ENCODE peak calls at places on chromosomes 16 and 17, in ten cellular contexts. J, A, G, K, L, N, W, M, U and F are unnamed samples.

GRCh38 chr17:32907583-32907982 is 20.4 kb upstream of the TMEM98 start:
- DNase-seq in W (no peak), K (no peak), U (no peak), G (no peak), J (no peak), A (peak), M (no peak), L (no peak), N (no peak), F (no peak)

GRCh38 chr17:67452681-67453554 is 75.8 kb downstream of the PITPNC1 start:
- DNase-seq in G (peak), A (no peak), J (no peak), M (no peak), U (no peak), L (peak), W (no peak), N (peak), K (no peak), F (no peak)

GRCh38 chr17:31541559-31541958 is 150.1 kb downstream of the RAB11FIP4 start:
- DNase-seq in J (no peak), M (no peak), A (no peak), N (no peak), G (no peak), L (no peak), K (peak), U (no peak), W (no peak), F (no peak)

GRCh38 chr17:49217651-49218413 is 7.3 kb downstream of the ABI3 start:
- DNase-seq in N (peak), J (peak), U (no peak), M (no peak), L (peak), W (peak), G (no peak), A (no peak), K (no peak), F (peak)

GRCh38 chr16:12796498-12796897 is 7.2 kb downstream of the CPPED1 start:
- DNase-seq in M (no peak), W (no peak), U (no peak), L (no peak), J (no peak), A (no peak), N (no peak), G (no peak), K (no peak), F (no peak)

GRCh38 chr16:49019826-49020401 is 261.7 kb downstream of the CBLN1 start:
- DNase-seq in A (no peak), J (no peak), L (no peak), G (peak), U (no peak), N (no peak), K (no peak), M (no peak), W (no peak), F (no peak)

GRCh38 chr16:3654249-3654991 is at the start of gene DNASE1:
- DNase-seq in A (peak), U (no peak), L (peak), J (peak), K (peak), M (no peak), N (peak), W (peak), G (peak), F (peak)

GRCh38 chr17:47907932-47908562 is 12.0 kb downstream of the SP2 start:
- DNase-seq in G (no peak), U (no peak), L (no peak), N (no peak), W (no peak), J (peak), K (no peak), M (no peak), A (no peak), F (no peak)

GRCh38 chr17:17179371-17179827 is 26.7 kb downstream of the PLD6 start:
- DNase-seq in A (no peak), L (peak), J (no peak), M (no peak), W (peak), G (no peak), N (peak), U (no peak), K (no peak), F (no peak)

GRCh38 chr16:30187971-30188561 is 4.7 kb downstream of the CORO1A start:
- DNase-seq in J (no peak), U (no peak), L (peak), K (no peak), N (no peak), M (no peak), W (no peak), G (no peak), A (no peak), F (no peak)

GRCh38 chr17:3474212-3474611 is 1.6 kb upstream of the ASPA start:
- DNase-seq in U (no peak), A (peak), W (no peak), M (no peak), L (no peak), G (no peak), N (no peak), J (no peak), K (no peak), F (no peak)